ENCODE peak calls at places on chromosomes 5 and 9, in eight cellular contexts. E is activated CD4-positive, alpha-beta T cell treated with anti-CD3 and anti-CD28 coated beads, Interleukin-2, amount 50 U/mL, for 24 hours; L is neural crest cell; K is right cardiac atrium; V is central memory CD4-positive, alpha-beta T cell; U is activated naive CD8-positive, alpha-beta T cell treated with anti-CD3 and anti-CD28 coated beads, Interleukin-2, amount 50 U/mL, for 24 hours; J is amniotic stem cell; I is T-cell. Z is an unnamed sample.

GRCh38 chr5:163951069-163951468 is 445.6 kb downstream of the MAT2B start:
- DNase-seq in K (no peak), I (no peak), E (no peak), L (no peak), U (no peak), J (no peak), V (no peak), Z (no peak)

GRCh38 chr5:14809369-14810144 is 62.0 kb downstream of the ANKH start:
- DNase-seq in I (peak), J (peak), E (peak), L (no peak), K (peak), U (peak), V (peak), Z (peak)

GRCh38 chr5:172413601-172414000 is 40.7 kb downstream of the SH3PXD2B start:
- DNase-seq in K (no peak), V (no peak), U (no peak), L (no peak), I (no peak), E (no peak), J (no peak), Z (no peak)

GRCh38 chr9:110602281-110602680 is 22.7 kb upstream of the SVEP1 start:
- DNase-seq in J (no peak), V (no peak), I (no peak), U (no peak), K (no peak), E (no peak), L (no peak), Z (no peak)

GRCh38 chr5:39520232-39520572 is 95.4 kb upstream of the DAB2 start:
- DNase-seq in U (no peak), J (no peak), V (no peak), L (no peak), E (no peak), I (no peak), K (no peak), Z (no peak)

GRCh38 chr5:152072076-152072475 is 147.4 kb upstream of the GLRA1 start:
- DNase-seq in E (no peak), L (no peak), U (no peak), K (peak), V (no peak), J (no peak), I (no peak), Z (no peak)

GRCh38 chr5:1529498-1529897 is 5.7 kb upstream of the LPCAT1 start:
- DNase-seq in E (no peak), L (no peak), V (no peak), K (no peak), I (no peak), J (no peak), U (no peak), Z (no peak)

GRCh38 chr5:180596115-180596667 is 4.9 kb upstream of the SCGB3A1 start:
- DNase-seq in J (no peak), I (no peak), U (no peak), K (no peak), L (no peak), V (no peak), E (no peak), Z (no peak)

GRCh38 chr5:99020698-99021048 is 91.9 kb upstream of the CHD1 start:
- DNase-seq in J (no peak), L (no peak), K (no peak), V (no peak), E (no peak), U (no peak), I (no peak), Z (no peak)

GRCh38 chr9:113636165-113636564 is 172.6 kb downstream of the RGS3 start:
- DNase-seq in U (no peak), V (no peak), E (no peak), K (peak), J (no peak), I (no peak), L (no peak), Z (no peak)

GRCh38 chr9:93031629-93032431 is 26.7 kb upstream of the SUSD3 start:
- DNase-seq in E (no peak), K (peak), I (no peak), U (no peak), J (no peak), L (no peak), V (no peak), Z (no peak)

GRCh38 chr5:92513067-92513466 is 1068.0 kb downstream of the NR2F1-AS1 start:
- DNase-seq in L (no peak), J (no peak), V (no peak), K (no peak), E (no peak), I (no peak), U (no peak), Z (no peak)

GRCh38 chr5:138032028-138032571 is 779 bp downstream of the FAM13B start:
- DNase-seq in J (no peak), I (peak), L (no peak), U (no peak), K (peak), E (no peak), V (peak), Z (no peak)

GRCh38 chr9:94919376-94920098 is 193.0 kb downstream of the AOPEP start:
- DNase-seq in K (no peak), L (no peak), I (no peak), J (no peak), U (no peak), V (no peak), E (no peak), Z (no peak)

GRCh38 chr9:132670816-132671371 is 630 bp downstream of the GTF3C4 start:
- DNase-seq in E (peak), U (peak), V (peak), J (no peak), L (peak), K (peak), I (peak), Z (no peak)

GRCh38 chr9:124574944-124575343 is 67.7 kb upstream of the NR5A1 start:
- DNase-seq in E (no peak), L (no peak), K (no peak), V (no peak), U (no peak), I (no peak), J (no peak), Z (no peak)

GRCh38 chr9:85453850-85454249 is 287.9 kb downstream of the AGTPBP1 start:
- DNase-seq in J (no peak), K (peak), U (no peak), L (no peak), I (no peak), E (no peak), V (no peak), Z (no peak)

GRCh38 chr9:136526625-136527066 is 19.2 kb downstream of the NOTCH1 start:
- DNase-seq in I (no peak), J (no peak), V (no peak), L (no peak), E (no peak), U (no peak), K (no peak), Z (no peak)

GRCh38 chr9:95477441-95477840 is 39.3 kb downstream of the PTCH1 start:
- DNase-seq in E (no peak), U (no peak), L (no peak), K (no peak), I (no peak), V (no peak), J (no peak), Z (no peak)

GRCh38 chr5:180467576-180467975 is 26.6 kb upstream of the CNOT6 start:
- DNase-seq in V (no peak), I (no peak), J (no peak), E (no peak), K (no peak), L (no peak), U (no peak), Z (no peak)

GRCh38 chr5:1515921-1516571 is 7.7 kb downstream of the LPCAT1 start:
- DNase-seq in I (no peak), V (no peak), E (no peak), U (peak), K (no peak), J (no peak), L (no peak), Z (no peak)

GRCh38 chr5:64637144-64637543 is 53.2 kb upstream of the SHISAL2B start:
- DNase-seq in U (peak), L (no peak), E (no peak), K (no peak), I (no peak), J (no peak), V (no peak), Z (no peak)

GRCh38 chr9:101342595-101342994 is 42.2 kb downstream of the BAAT start:
- DNase-seq in E (no peak), U (no peak), K (no peak), J (no peak), I (no peak), L (no peak), V (no peak), Z (no peak)

GRCh38 chr5:50606179-50606578 is 60.3 kb upstream of the PARP8 start:
- DNase-seq in I (no peak), V (no peak), U (no peak), L (no peak), K (no peak), E (no peak), J (no peak), Z (no peak)

GRCh38 chr5:67774796-67775195 is 440.8 kb upstream of the PIK3R1 start:
- DNase-seq in E (no peak), J (no peak), I (no peak), K (no peak), V (no peak), L (no peak), U (no peak), Z (no peak)

GRCh38 chr5:65032250-65032649 is 263.5 kb downstream of the CWC27 start:
- DNase-seq in J (peak), K (no peak), I (no peak), V (no peak), U (no peak), L (no peak), E (no peak), Z (no peak)

GRCh38 chr5:138954257-138955012 is 79.3 kb upstream of the LRRTM2 start:
- DNase-seq in I (no peak), U (no peak), L (no peak), J (no peak), E (no peak), K (peak), V (no peak), Z (no peak)

GRCh38 chr9:78692871-78693270 is 395.9 kb downstream of the PSAT1 start:
- DNase-seq in V (no peak), L (no peak), U (no peak), K (no peak), E (no peak), J (no peak), I (no peak), Z (no peak)

GRCh38 chr5:10073705-10074104 is 176.0 kb downstream of the ATPSCKMT start:
- DNase-seq in J (no peak), K (no peak), I (no peak), L (no peak), V (no peak), E (no peak), U (no peak), Z (no peak)

GRCh38 chr5:147752666-147753290 is 29.8 kb downstream of the JAKMIP2 start:
- DNase-seq in E (no peak), V (no peak), L (no peak), I (no peak), J (no peak), U (no peak), K (no peak), Z (no peak)

GRCh38 chr5:165334186-165334585 is 1828.8 kb downstream of the MAT2B start:
- DNase-seq in E (no peak), U (no peak), L (no peak), K (no peak), I (no peak), J (peak), V (no peak), Z (no peak)

GRCh38 chr5:53321073-53321472 is 159.4 kb upstream of the FST start:
- DNase-seq in I (no peak), K (no peak), V (no peak), L (no peak), J (no peak), E (no peak), U (no peak), Z (no peak)

GRCh38 chr5:66738136-66738535 is 141.9 kb downstream of the MAST4 start:
- DNase-seq in U (no peak), J (no peak), I (no peak), V (no peak), L (no peak), E (no peak), K (no peak), Z (no peak)

GRCh38 chr9:75993434-75993833 is 103.0 kb downstream of the PCSK5 start:
- DNase-seq in L (no peak), J (no peak), K (no peak), I (no peak), V (no peak), E (no peak), U (no peak), Z (no peak)

GRCh38 chr5:80071510-80072021 is 36.4 kb downstream of the THBS4 start:
- DNase-seq in E (no peak), J (no peak), L (no peak), V (no peak), U (no peak), K (no peak), I (no peak), Z (no peak)

GRCh38 chr5:68950111-68950510 is 143.7 kb upstream of the SLC30A5 start:
- DNase-seq in J (no peak), V (no peak), K (no peak), L (no peak), U (no peak), I (no peak), E (no peak), Z (no peak)

GRCh38 chr5:40052812-40053211 is 626.9 kb upstream of the PTGER4 start:
- DNase-seq in L (no peak), J (no peak), K (no peak), U (no peak), E (no peak), V (no peak), I (no peak), Z (no peak)

GRCh38 chr5:133839721-133840120 is 128.7 kb downstream of the C5orf15 start:
- DNase-seq in I (no peak), E (no peak), J (no peak), V (no peak), U (no peak), L (no peak), K (no peak), Z (no peak)

GRCh38 chr9:38417003-38417965 is 7.0 kb downstream of the IGFBPL1 start:
- DNase-seq in L (peak), K (no peak), V (no peak), J (no peak), E (no peak), I (peak), U (peak), Z (peak)

GRCh38 chr9:28688172-28688571 is 1114.9 kb upstream of the C9orf72 start:
- DNase-seq in E (no peak), V (no peak), J (no peak), K (no peak), I (no peak), U (no peak), L (no peak), Z (no peak)

Z was measured in activated naive CD4-positive, alpha-beta T cell.